ENCODE peak calls at places on chromosomes 4 and X, in four cellular contexts. B is GM23338, E is fibroblast of lung, H is right atrium auricular region. D is an unnamed sample.

GRCh38 chr4:24497221-24497620 is 87.1 kb downstream of the DHX15 start:
- DNase-seq in B (no peak), E (no peak), H (no peak), D (no peak)

GRCh38 chr4:83125738-83126141 is 11.2 kb upstream of the PLAC8 start:
- DNase-seq in B (no peak), E (no peak), H (no peak), D (no peak)

GRCh38 chrX:151973851-151974335 is 583 bp downstream of the GABRE start:
- DNase-seq in B (peak), E (no peak), H (no peak), D (peak)

GRCh38 chr4:170872794-170873193 is 783.0 kb upstream of the AADAT start:
- DNase-seq in B (no peak), E (no peak), H (no peak), D (no peak)

GRCh38 chr4:17092990-17093880 is 194.8 kb upstream of the LDB2 start:
- DNase-seq in B (no peak), E (no peak), H (no peak), D (no peak)

GRCh38 chr4:20249333-20249732 is 2.4 kb upstream of the SLIT2 start:
- DNase-seq in B (no peak), E (peak), H (no peak), D (no peak)

GRCh38 chr4:26151615-26152014 is 169.2 kb upstream of the RBPJ start:
- DNase-seq in B (no peak), E (peak), H (no peak), D (no peak)

GRCh38 chr4:110501826-110502225 is 25.9 kb downstream of the ENPEP start:
- DNase-seq in B (no peak), E (peak), H (no peak), D (no peak)

GRCh38 chr4:30718021-30718888 is 1.9 kb upstream of the PCDH7 start:
- DNase-seq in B (peak), E (peak), H (no peak), D (no peak)

GRCh38 chrX:111098874-111099273 is 2.9 kb downstream of the PAK3 start:
- DNase-seq in B (peak), E (peak), H (no peak), D (peak)

GRCh38 chr4:76984788-76985211 is 35.2 kb downstream of the SEPTIN11 start:
- DNase-seq in B (no peak), E (peak), H (peak), D (peak)

GRCh38 chrX:84186603-84187358 is 1.2 kb downstream of the RPS6KA6 start:
- DNase-seq in B (peak), E (peak), H (no peak), D (peak)

GRCh38 chr4:183354213-183354612 is 32.0 kb upstream of the CLDN24 start:
- DNase-seq in B (no peak), E (no peak), H (no peak), D (no peak)

GRCh38 chr4:16083217-16084191 is at the start of gene PROM1:
- DNase-seq in B (peak), E (no peak), H (no peak), D (peak)

GRCh38 chrX:121558886-121559285 is 511.5 kb downstream of the GLUD2 start:
- DNase-seq in B (no peak), E (no peak), H (no peak), D (no peak)

GRCh38 chr4:74613266-74613665 is 168.3 kb downstream of the AREG start:
- DNase-seq in B (no peak), E (no peak), H (no peak), D (no peak)

GRCh38 chr4:83561381-83561780 is 25.5 kb downstream of the GPAT3 start:
- DNase-seq in B (no peak), E (peak), H (no peak), D (peak)

GRCh38 chr4:80027611-80028010 is 45.4 kb downstream of the ANTXR2 start:
- DNase-seq in B (no peak), E (no peak), H (no peak), D (no peak)

GRCh38 chr4:30763337-30763736 is 43.2 kb downstream of the PCDH7 start:
- DNase-seq in B (no peak), E (peak), H (no peak), D (no peak)

GRCh38 chrX:30283456-30284200 is 25.6 kb downstream of the NR0B1 start:
- DNase-seq in B (peak), E (peak), H (no peak), D (no peak)

GRCh38 chrX:78595901-78596502 is 63.1 kb downstream of the RTL3 start:
- DNase-seq in B (peak), E (peak), H (no peak), D (no peak)

GRCh38 chrX:104343408-104344129 is 88.8 kb upstream of the ESX1 start:
- DNase-seq in B (peak), E (peak), H (no peak), D (peak)

GRCh38 chr4:123822353-123822752 is 425.8 kb downstream of the SPRY1 start:
- DNase-seq in B (no peak), E (no peak), H (no peak), D (no peak)

GRCh38 chrX:2903366-2903765 is 25.8 kb downstream of the ARSD start:
- DNase-seq in B (no peak), E (no peak), H (no peak), D (no peak)

GRCh38 chr4:55528495-55528894 is 18.2 kb downstream of the CLOCK start:
- DNase-seq in B (peak), E (no peak), H (no peak), D (no peak)

GRCh38 chrX:38215141-38215540 is 5.5 kb downstream of the SRPX start:
- DNase-seq in B (no peak), E (no peak), H (no peak), D (no peak)

GRCh38 chrX:952816-953215 is 259.6 kb downstream of the CRLF2 start:
- DNase-seq in B (no peak), E (no peak), H (no peak), D (no peak)

GRCh38 chr4:108940086-108941033 is 177.5 kb upstream of the ETNPPL start:
- DNase-seq in B (peak), E (no peak), H (no peak), D (no peak)

GRCh38 chr4:145988628-145989027 is 50.0 kb upstream of the ZNF827 start:
- DNase-seq in B (no peak), E (no peak), H (no peak), D (no peak)

GRCh38 chr4:107619065-107619464 is 101.0 kb downstream of the PAPSS1 start:
- DNase-seq in B (no peak), E (peak), H (peak), D (no peak)

GRCh38 chrX:29841750-29842149 is 373.6 kb upstream of the MAGEB2 start:
- DNase-seq in B (no peak), E (no peak), H (no peak), D (no peak)

GRCh38 chr4:95362906-95363578 is 185.7 kb downstream of the UNC5C start:
- DNase-seq in B (peak), E (peak), H (no peak), D (no peak)

GRCh38 chr4:185346975-185347601 is 48.6 kb downstream of the LRP2BP start:
- DNase-seq in B (no peak), E (peak), H (no peak), D (no peak)

GRCh38 chr4:89745708-89746107 is 91.3 kb downstream of the SNCA start:
- DNase-seq in B (no peak), E (no peak), H (no peak), D (no peak)
- H3K27ac ChIP-seq in B (no peak), E (no peak), H (no peak), D (no peak)

DNA sequence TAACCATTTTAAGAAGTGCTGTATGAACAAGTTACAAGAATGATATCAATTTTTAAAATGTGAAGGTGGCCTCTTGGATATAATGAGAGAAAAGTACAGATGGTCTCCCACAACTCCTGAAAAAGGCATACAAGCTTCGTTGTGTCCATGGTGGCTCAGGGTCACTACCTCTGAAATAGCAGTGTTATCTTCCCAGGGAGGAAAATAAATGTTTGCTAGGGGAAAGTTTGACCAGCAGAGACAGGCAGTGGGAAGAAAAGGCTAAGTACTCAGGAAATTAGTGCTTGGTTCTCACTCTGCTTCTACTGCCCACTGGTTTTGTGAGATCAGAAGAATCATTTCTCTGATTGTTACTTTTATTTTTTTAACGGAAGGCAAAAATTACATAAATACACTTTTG is 39.4 kb downstream of the PPP1R2C start:
- DNase-seq in B (no peak), E (no peak), H (no peak), D (no peak)
- H3K27ac ChIP-seq in B (no peak), E (no peak), H (no peak), D (no peak)

GRCh38 chrX:153411255-153411987 is at the start of gene ZFP92:
- DNase-seq in B (peak), E (no peak), H (no peak), D (no peak)
- H3K27ac ChIP-seq in B (no peak), E (no peak), H (peak), D (no peak)

GRCh38 chr4:168868856-168869201 is 141.2 kb downstream of the CBR4 start:
- DNase-seq in B (no peak), E (no peak), H (no peak), D (no peak)

GRCh38 chr4:168868044-168868855 is 141.8 kb downstream of the CBR4 start:
- DNase-seq in B (no peak), E (peak), H (no peak), D (no peak)

GRCh38 chr4:168865854-168866253 is 144.2 kb downstream of the CBR4 start:
- DNase-seq in B (no peak), E (no peak), H (no peak), D (no peak)

GRCh38 chr4:168866635-168867034 is 143.4 kb downstream of the CBR4 start:
- DNase-seq in B (no peak), E (peak), H (no peak), D (no peak)

DNA sequence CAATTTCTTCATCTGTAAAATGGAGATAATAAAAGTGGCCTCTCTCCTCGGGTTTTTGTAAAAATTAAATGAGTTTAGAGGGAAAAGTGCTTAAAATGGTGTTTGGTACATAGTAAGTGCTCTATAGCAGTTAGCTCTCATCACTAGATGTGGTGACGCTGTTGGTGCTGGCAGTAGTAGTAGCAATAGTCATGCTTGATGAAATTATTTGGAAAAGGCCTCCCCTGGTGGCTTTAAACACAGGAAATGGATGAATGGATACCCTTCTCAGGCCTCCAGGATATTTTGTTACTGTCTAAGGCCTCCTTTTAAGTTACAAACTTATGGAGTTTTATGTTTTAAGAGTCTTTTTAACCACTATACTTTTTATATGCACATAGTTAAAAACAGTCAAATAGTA is 142.9 kb downstream of the CBR4 start:
- DNase-seq in B (no peak), E (peak), H (no peak), D (no peak)
- H3K27ac ChIP-seq in B (no peak), E (no peak), H (no peak), D (no peak)

D was measured in body of pancreas.